ENCODE peak calls at places on chromosomes 6 and 20, in ten cellular contexts. R, S, O, A, W, D, V, K, H and L are unnamed samples.

GRCh38 chr6:89977808-89978748 is 83.8 kb downstream of the GJA10 start:
- DNase-seq in R (peak; percentile 90), S (no peak), O (no peak), A (peak; percentile 55), W (no peak), D (peak; percentile 96), V (peak; percentile 84), K (no peak), H (no peak), L (no peak)

GRCh38 chr6:79518850-79519249 is 18.4 kb downstream of the LCA5 start:
- DNase-seq in R (no peak), S (no peak), O (no peak), A (no peak), W (no peak), D (no peak), V (no peak), K (no peak), H (no peak), L (peak; percentile 85)

GRCh38 chr6:51322505-51322904 is 503.8 kb downstream of the TFAP2B start:
- DNase-seq in R (no peak), S (no peak), O (no peak), A (no peak), W (no peak), D (no peak), V (no peak), K (no peak), H (no peak), L (no peak)

GRCh38 chr6:74899416-74899815 is 306.4 kb downstream of the COL12A1 start:
- DNase-seq in R (no peak), S (no peak), O (no peak), A (peak; percentile 52), W (no peak), D (no peak), V (no peak), K (no peak), H (no peak), L (peak; percentile 51)

GRCh38 chr20:48339147-48339985 is 488.4 kb downstream of the PREX1 start:
- DNase-seq in R (no peak), S (no peak), O (no peak), A (peak; percentile 53), W (no peak), D (no peak), V (no peak), K (no peak), H (no peak), L (no peak)

GRCh38 chr6:60671369-60671768 is 1614.7 kb downstream of the KHDRBS2 start:
- DNase-seq in R (no peak), S (no peak), O (no peak), A (no peak), W (no peak), D (no peak), V (no peak), K (no peak), H (no peak), L (no peak)

GRCh38 chr6:129490551-129491245 is 219.3 kb downstream of the ARHGAP18 start:
- DNase-seq in R (peak; percentile 36), S (peak; percentile 64), O (peak; percentile 60), A (peak; percentile 95), W (no peak), D (no peak), V (no peak), K (peak; percentile 77), H (no peak), L (peak; percentile 86)

GRCh38 chr6:150764638-150765456 is 100.7 kb upstream of the MTHFD1L start:
- DNase-seq in R (no peak), S (no peak), O (no peak), A (no peak), W (no peak), D (no peak), V (no peak), K (no peak), H (no peak), L (no peak)

GRCh38 chr20:16485406-16485805 is 87.8 kb downstream of the KIF16B start:
- DNase-seq in R (peak; percentile 77), S (no peak), O (no peak), A (peak; percentile 5), W (no peak), D (peak; percentile 92), V (no peak), K (no peak), H (no peak), L (no peak)

GRCh38 chr6:158518196-158519127 is 41.4 kb upstream of the TMEM181 start:
- DNase-seq in R (peak; percentile 82), S (no peak), O (no peak), A (peak; percentile 85), W (peak; percentile 69), D (peak; percentile 88), V (peak; percentile 75), K (no peak), H (no peak), L (peak; percentile 85)

GRCh38 chr6:17218749-17219093 is 62.4 kb upstream of the RBM24 start:
- DNase-seq in R (no peak), S (no peak), O (no peak), A (no peak), W (no peak), D (no peak), V (no peak), K (no peak), H (no peak), L (no peak)

GRCh38 chr20:57124346-57124745 is 142.1 kb downstream of the BMP7 start:
- DNase-seq in R (peak; percentile 66), S (no peak), O (no peak), A (no peak), W (no peak), D (peak; percentile 19), V (no peak), K (no peak), H (no peak), L (no peak)

GRCh38 chr6:36735110-36735971 is 37.7 kb downstream of the RAB44 start:
- DNase-seq in R (no peak), S (no peak), O (peak; percentile 91), A (peak; percentile 90), W (no peak), D (no peak), V (no peak), K (no peak), H (peak; percentile 83), L (no peak)

GRCh38 chr6:68634503-68635411 is at the start of gene ADGRB3:
- DNase-seq in R (peak; percentile 93), S (no peak), O (peak; percentile 80), A (peak; percentile 39), W (peak; percentile 74), D (peak; percentile 95), V (peak; percentile 95), K (peak; percentile 57), H (peak; percentile 83), L (peak; percentile 84)

GRCh38 chr20:37994512-37994911 is 38.7 kb downstream of the TTI1 start:
- DNase-seq in R (peak; percentile 84), S (no peak), O (no peak), A (peak; percentile 41), W (no peak), D (no peak), V (no peak), K (no peak), H (peak; percentile 77), L (no peak)